ENCODE peak calls at places on chromosome 9, in nine cellular contexts. D, I, T, M, N, J, B, P and V are unnamed samples.

GRCh38 chr9:97427885-97428284 is 16.0 kb downstream of the TDRD7 start:
- DNase-seq in J (no peak), P (no peak), N (no peak), T (no peak), B (no peak), D (no peak), M (no peak), I (no peak), V (no peak)

GRCh38 chr9:92974696-92975451 is 27.6 kb downstream of the FGD3 start:
- DNase-seq in P (no peak), J (no peak), N (no peak), M (no peak), I (no peak), B (peak), D (no peak), T (no peak), V (no peak)

GRCh38 chr9:15306068-15306756 is 804 bp downstream of the TTC39B start:
- DNase-seq in N (no peak), D (peak), I (peak), T (no peak), B (peak), M (no peak), J (no peak), P (peak), V (no peak)

GRCh38 chr9:12426198-12426864 is 266.9 kb upstream of the TYRP1 start:
- DNase-seq in P (no peak), T (peak), J (no peak), M (no peak), I (no peak), D (no peak), N (no peak), B (no peak), V (no peak)

GRCh38 chr9:88464851-88465250 is 70.1 kb upstream of the NXNL2 start:
- DNase-seq in J (no peak), B (no peak), M (no peak), I (no peak), P (no peak), D (no peak), T (no peak), N (no peak), V (no peak)

GRCh38 chr9:74875656-74876055 is 12.1 kb downstream of the TRPM6 start:
- DNase-seq in J (no peak), N (no peak), D (no peak), B (no peak), T (no peak), I (no peak), M (no peak), P (no peak), V (no peak)

GRCh38 chr9:86943223-86943870 is 4.0 kb downstream of the GAS1 start:
- DNase-seq in P (peak), B (no peak), M (no peak), J (no peak), D (no peak), I (no peak), N (no peak), T (no peak), V (no peak)

GRCh38 chr9:111301195-111301594 is 28.8 kb downstream of the OR2K2 start:
- DNase-seq in P (no peak), I (no peak), N (no peak), T (no peak), D (no peak), B (no peak), M (no peak), J (no peak), V (no peak)

GRCh38 chr9:101486693-101487442 is 46.8 kb upstream of the RNF20 start:
- DNase-seq in I (no peak), T (peak), J (no peak), N (peak), P (no peak), D (peak), B (no peak), M (no peak), V (no peak)

GRCh38 chr9:6305954-6306563 is 22.1 kb upstream of the TPD52L3 start:
- DNase-seq in P (no peak), M (no peak), N (no peak), J (peak), I (no peak), B (peak), D (no peak), T (peak), V (no peak)

GRCh38 chr9:130470950-130471349 is 26.2 kb downstream of the ASS1 start:
- DNase-seq in T (no peak), M (no peak), N (no peak), J (no peak), B (no peak), I (no peak), D (no peak), P (no peak), V (no peak)

GRCh38 chr9:126160067-126160853 is 166.4 kb upstream of the MVB12B start:
- DNase-seq in M (no peak), N (no peak), D (no peak), P (no peak), I (no peak), T (no peak), J (no peak), B (no peak), V (no peak)

GRCh38 chr9:92716557-92716956 is 46.6 kb upstream of the IPPK start:
- DNase-seq in D (peak), J (no peak), M (no peak), P (peak), B (peak), T (peak), N (no peak), I (peak), V (peak)

GRCh38 chr9:33416996-33417395 is 14.6 kb upstream of the AQP7 start:
- DNase-seq in P (no peak), I (peak), T (no peak), D (no peak), B (no peak), N (no peak), M (no peak), J (no peak), V (no peak)

GRCh38 chr9:8533681-8534080 is 734.1 kb upstream of the DMAC1 start:
- DNase-seq in N (no peak), B (no peak), P (no peak), J (no peak), I (no peak), M (no peak), D (no peak), T (no peak), V (no peak)

GRCh38 chr9:98547606-98548005 is 161.1 kb downstream of the GABBR2 start:
- DNase-seq in J (no peak), D (no peak), N (no peak), P (no peak), B (no peak), T (no peak), I (no peak), M (no peak), V (no peak)

GRCh38 chr9:22206833-22207232 is 197.7 kb upstream of the CDKN2B start:
- DNase-seq in J (no peak), T (no peak), I (no peak), D (no peak), P (no peak), N (no peak), B (no peak), M (no peak), V (no peak)

GRCh38 chr9:91421022-91421765 is 2.4 kb downstream of the NFIL3 start:
- DNase-seq in M (no peak), P (no peak), J (no peak), D (peak), T (no peak), I (no peak), B (peak), N (no peak), V (no peak)

GRCh38 chr9:706606-707451 is 134.7 kb upstream of the DMRT1 start:
- DNase-seq in J (no peak), P (peak), B (peak), T (peak), M (no peak), D (peak), I (no peak), N (no peak), V (no peak)

GRCh38 chr9:9615086-9615485 is 997.7 kb downstream of the PTPRD start:
- DNase-seq in N (no peak), P (no peak), D (no peak), J (no peak), M (no peak), T (no peak), B (no peak), I (no peak), V (no peak)

GRCh38 chr9:134191455-134192209 is 27.3 kb upstream of the RNU6ATAC start:
- DNase-seq in N (no peak), D (no peak), J (no peak), P (no peak), I (no peak), B (no peak), T (no peak), M (no peak), V (no peak)

GRCh38 chr9:134496413-134497282 is 145.0 kb upstream of the COL5A1 start:
- DNase-seq in M (no peak), J (no peak), B (no peak), T (no peak), N (no peak), D (no peak), I (no peak), P (no peak), V (no peak)

GRCh38 chr9:6938873-6939272 is 181.1 kb downstream of the KDM4C start:
- DNase-seq in T (no peak), D (no peak), I (no peak), N (no peak), M (no peak), J (no peak), B (no peak), P (no peak), V (no peak)

GRCh38 chr9:134571946-134572914 is 69.4 kb upstream of the COL5A1 start:
- DNase-seq in D (peak), T (no peak), J (no peak), B (peak), N (no peak), P (peak), I (no peak), M (no peak), V (peak)

GRCh38 chr9:4489562-4489918 is 728 bp upstream of the SLC1A1 start:
- DNase-seq in M (no peak), P (peak), J (no peak), B (no peak), D (no peak), I (no peak), T (no peak), N (no peak), V (no peak)

GRCh38 chr9:17134843-17135577 is at the start of gene CNTLN:
- DNase-seq in T (peak), I (no peak), D (peak), B (peak), P (peak), N (no peak), J (peak), M (peak), V (peak)

GRCh38 chr9:136481558-136481957 is 1.3 kb downstream of the SEC16A start:
- DNase-seq in D (no peak), J (no peak), M (no peak), T (no peak), B (no peak), I (no peak), N (no peak), P (no peak), V (no peak)